ENCODE peak calls at places on chromosomes 11 and 22, in five cellular contexts. I, Y, Z, H and O are unnamed samples.

GRCh38 chr22:45918455-45919370 is 58.2 kb downstream of the WNT7B start:
- DNase-seq in I (no peak), Y (no peak), Z (no peak), H (no peak), O (no peak)

GRCh38 chr11:57641426-57641825 is 8.3 kb downstream of the YPEL4 start:
- DNase-seq in I (no peak), Y (no peak), Z (no peak), H (no peak), O (no peak)

GRCh38 chr11:134920851-134921608 is 509.0 kb upstream of the B3GAT1 start:
- DNase-seq in I (no peak), Y (no peak), Z (no peak), H (no peak), O (no peak)

GRCh38 chr11:81165164-81165563 is 1568.5 kb downstream of the FAM181B start:
- DNase-seq in I (no peak), Y (no peak), Z (no peak), H (no peak), O (no peak)

GRCh38 chr22:35914665-35915476 is 113.8 kb downstream of the RBFOX2 start:
- DNase-seq in I (peak; percentile 83), Y (peak; percentile 84), Z (no peak), H (peak; percentile 76), O (peak; percentile 87)

GRCh38 chr11:107598225-107599139 is 7.5 kb downstream of the ELMOD1 start:
- DNase-seq in I (no peak), Y (no peak), Z (no peak), H (no peak), O (no peak)

GRCh38 chr11:131691558-131692041 is 321.2 kb downstream of the NTM start:
- DNase-seq in I (peak; percentile 16), Y (no peak), Z (no peak), H (no peak), O (no peak)

GRCh38 chr11:60633645-60634044 is 65.8 kb upstream of the MS4A8 start:
- DNase-seq in I (no peak), Y (no peak), Z (no peak), H (no peak), O (no peak)

GRCh38 chr22:48897959-48898358 is 929.7 kb downstream of the BRD1 start:
- DNase-seq in I (peak; percentile 6), Y (no peak), Z (no peak), H (no peak), O (no peak)

GRCh38 chr11:2215561-2216399 is 44.2 kb upstream of the TH start:
- DNase-seq in I (peak; percentile 17), Y (no peak), Z (peak; percentile 48), H (peak; percentile 65), O (no peak)

GRCh38 chr22:30400159-30400558 is 3.3 kb downstream of the SEC14L2 start:
- DNase-seq in I (no peak), Y (no peak), Z (no peak), H (no peak), O (no peak)

GRCh38 chr11:28756977-28757376 is 648.8 kb downstream of the METTL15 start:
- DNase-seq in I (no peak), Y (no peak), Z (no peak), H (no peak), O (no peak)

GRCh38 chr22:23282089-23282501 is 101.8 kb downstream of the BCR start:
- DNase-seq in I (peak; percentile 44), Y (peak; percentile 80), Z (no peak), H (peak; percentile 98), O (peak; percentile 40)

GRCh38 chr11:111414267-111414931 is 35.3 kb upstream of the POU2AF1 start:
- DNase-seq in I (no peak), Y (no peak), Z (no peak), H (no peak), O (no peak)
- TF ChIP-seq CTCF in I (no peak), Y (no peak), Z (no peak), H (no peak), O (no peak)

GRCh38 chr11:8209208-8209807 is 40.5 kb upstream of the RIC3 start:
- DNase-seq in I (peak; percentile 34), Y (no peak), Z (peak; percentile 80), H (no peak), O (no peak)

GRCh38 chr11:8204596-8204995 is 35.8 kb upstream of the RIC3 start:
- DNase-seq in I (no peak), Y (no peak), Z (no peak), H (no peak), O (no peak)

GRCh38 chr11:8206251-8207079 is 37.6 kb upstream of the RIC3 start:
- DNase-seq in I (peak; percentile 32), Y (no peak), Z (no peak), H (no peak), O (peak; percentile 56)

GRCh38 chr11:8205566-8205965 is 36.7 kb upstream of the RIC3 start:
- DNase-seq in I (no peak), Y (no peak), Z (no peak), H (no peak), O (no peak)

DNA sequence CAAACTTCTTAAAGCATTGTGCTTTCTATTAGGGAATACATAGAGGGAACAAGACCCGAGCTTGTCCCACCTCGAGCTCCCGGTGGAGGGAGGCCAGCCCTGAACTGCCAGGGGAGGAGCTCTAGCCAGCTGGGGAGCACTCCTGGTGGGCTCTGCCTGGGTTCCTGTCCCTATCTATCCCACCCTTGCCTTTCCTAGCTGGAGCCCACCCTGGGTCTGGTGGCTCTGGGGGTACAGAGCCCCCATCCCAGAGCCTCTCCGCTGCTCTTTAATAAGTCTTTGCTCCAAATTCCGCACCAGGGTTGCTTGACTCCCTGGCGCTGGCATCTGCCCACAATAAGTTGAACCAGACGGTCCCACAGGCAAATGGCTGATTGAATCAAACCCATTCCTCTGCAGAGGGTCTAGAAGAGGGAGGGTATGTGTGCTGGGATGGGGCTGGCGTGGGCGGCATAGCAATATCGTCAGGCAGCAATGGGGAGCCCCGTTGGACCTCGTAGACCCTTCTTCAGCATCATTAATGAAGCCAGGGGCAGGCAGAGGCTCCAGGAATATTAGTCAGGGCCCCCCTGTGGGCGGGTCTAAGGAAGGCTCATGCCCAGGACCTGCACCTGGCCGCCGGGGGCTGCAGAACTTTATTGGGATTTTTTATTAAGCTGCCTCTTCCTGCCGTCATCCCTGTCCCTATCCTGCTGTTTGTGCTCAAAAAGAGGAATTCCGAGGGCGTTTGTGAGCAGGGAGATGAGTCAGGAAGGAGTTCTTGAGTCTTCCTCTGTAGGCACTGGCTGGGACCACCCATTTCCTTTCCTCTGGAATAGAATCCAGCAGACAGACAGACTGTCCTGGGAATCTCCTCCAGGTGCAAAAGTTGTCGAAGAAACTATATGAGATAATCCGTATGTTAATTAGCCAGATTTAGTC is 38.5 kb upstream of the RIC3 start:
- DNase-seq in I (no peak), Y (no peak), Z (no peak), H (no peak), O (no peak)
- H3K27me3 ChIP-seq in I (no peaks in the 10 kb centered on the region), Y (peaks cover 10% of the 10 kb centered on the region), Z (no peaks in the 10 kb centered on the region), H (peaks cover 18% of the 10 kb centered on the region), O (peaks cover 6% of the 10 kb centered on the region)

DNA sequence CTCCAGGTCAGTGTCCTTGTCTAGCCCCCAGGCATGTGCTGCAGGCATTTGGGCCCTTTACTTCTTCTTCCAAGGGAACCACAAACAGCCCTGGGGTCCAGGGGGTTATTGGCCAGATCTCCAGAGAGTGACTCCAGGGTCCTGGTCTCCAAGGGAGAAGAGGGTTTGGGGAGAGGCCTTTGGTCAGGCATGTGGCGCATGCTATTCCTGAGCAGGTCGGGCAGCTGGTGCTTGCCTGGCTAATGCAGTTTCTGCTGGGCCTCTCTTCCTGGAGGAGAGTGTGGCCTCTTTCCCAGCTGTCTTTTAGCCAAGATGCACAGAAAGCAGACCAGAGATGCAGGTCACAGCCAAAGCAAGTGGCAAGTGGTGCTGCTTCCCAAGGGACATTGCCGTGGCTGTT is 3.8 kb upstream of the RFPL2 start:
- DNase-seq in I (no peak), Y (no peak), Z (no peak), H (no peak), O (no peak)
- TF ChIP-seq CTCF in I (no peak), Y (no peak), Z (no peak), H (no peak), O (no peak)

GRCh38 chr11:86773878-86774277 is 26.5 kb upstream of the PRSS23 start:
- DNase-seq in I (no peak), Y (no peak), Z (no peak), H (no peak), O (no peak)

GRCh38 chr11:86774422-86774821 is 25.9 kb upstream of the PRSS23 start:
- DNase-seq in I (no peak), Y (no peak), Z (no peak), H (no peak), O (no peak)

GRCh38 chr11:86765146-86765663 is 35.1 kb upstream of the PRSS23 start:
- DNase-seq in I (no peak), Y (no peak), Z (no peak), H (no peak), O (no peak)

GRCh38 chr11:86773009-86773408 is 27.3 kb upstream of the PRSS23 start:
- DNase-seq in I (no peak), Y (no peak), Z (no peak), H (no peak), O (no peak)

GRCh38 chr11:86769219-86769618 is 31.1 kb upstream of the PRSS23 start:
- DNase-seq in I (no peak), Y (no peak), Z (no peak), H (no peak), O (peak; percentile 10)
- H3K27me3 ChIP-seq in I (no peaks in the 10 kb centered on the region), Y (no peaks in the 10 kb centered on the region), Z (no peaks in the 10 kb centered on the region), H (no peaks in the 10 kb centered on the region), O (no peaks in the 10 kb centered on the region)